ENCODE peak calls at places on chromosomes 3 and 15, in ten cellular contexts. S is lung, M is DMS79 treated with DMSO at 0.1 percent for 48 hours, E is mucosa of descending colon, X is stomach, J is caudate nucleus, I is COR-L47, W is hippocampal formation, Z is iPS-NIHi11, D is non-pigmented ciliary epithelial cell. G is an unnamed sample.
A peak's percentile ranks its signal among the peaks of the same experiment; 100 is the strongest.

GRCh38 chr15:36278219-36278618 is 301.2 kb upstream of the CDIN1 start:
- DNase-seq in W (no peak), D (no peak), Z (no peak), X (no peak), E (no peak), J (no peak), I (peak; percentile 44), M (no peak), S (no peak), G (peak; percentile 13)

GRCh38 chr15:65354835-65355172 is 23.0 kb downstream of the IGDCC3 start:
- DNase-seq in W (no peak), D (no peak), E (no peak), S (no peak), M (no peak), X (no peak), Z (no peak), I (no peak), J (no peak), G (no peak)

GRCh38 chr3:85912981-85913380 is 954.2 kb downstream of the CADM2 start:
- DNase-seq in D (peak; percentile 30), W (no peak), S (no peak), Z (no peak), X (no peak), I (no peak), J (no peak), E (no peak), M (no peak), G (no peak)

GRCh38 chr3:159239054-159239453 is 437.2 kb downstream of the MFSD1 start:
- DNase-seq in D (no peak), I (no peak), S (no peak), X (no peak), W (peak; percentile 11), Z (no peak), J (no peak), M (no peak), E (no peak), G (no peak)

GRCh38 chr3:8987673-8988655 is 24.7 kb upstream of the RAD18 start:
- DNase-seq in J (peak; percentile 18), M (no peak), I (no peak), E (peak; percentile 72), X (peak; percentile 76), Z (peak; percentile 88), D (no peak), W (peak; percentile 76), S (peak; percentile 60), G (peak; percentile 68)

GRCh38 chr3:135161425-135161824 is 366.4 kb downstream of the EPHB1 start:
- DNase-seq in I (no peak), Z (peak; percentile 17), X (no peak), M (no peak), J (no peak), S (no peak), E (no peak), W (no peak), D (no peak), G (no peak)

GRCh38 chr15:62392411-62392810 is 227.3 kb upstream of the C2CD4B start:
- DNase-seq in D (no peak), W (no peak), Z (peak; percentile 20), S (no peak), J (no peak), E (peak; percentile 23), X (no peak), I (no peak), M (no peak), G (peak; percentile 37)

GRCh38 chr3:142863010-142863787 is 25.7 kb downstream of the PCOLCE2 start:
- DNase-seq in Z (peak; percentile 23), W (no peak), D (no peak), J (no peak), X (no peak), I (no peak), M (no peak), S (no peak), E (no peak), G (peak; percentile 57)

GRCh38 chr15:79003301-79003700 is 58.5 kb upstream of the CTSH start:
- DNase-seq in X (no peak), M (no peak), E (no peak), I (no peak), D (no peak), J (no peak), Z (no peak), S (no peak), W (no peak), G (no peak)

GRCh38 chr3:149576071-149576564 is 81.7 kb downstream of the WWTR1 start:
- DNase-seq in J (no peak), D (peak; percentile 95), I (no peak), E (no peak), X (no peak), W (peak; percentile 64), M (peak; percentile 9), Z (peak; percentile 35), S (no peak), G (peak; percentile 22)